ENCODE peak calls at places on chromosomes 12 and 14, in nine cellular contexts. One of them, this sample, is unnamed.

GRCh38 chr12:67415473-67415872 is 146.3 kb downstream of the CAND1 start:
- DNase-seq in heart left ventricle: no peak
- DNase-seq in transverse colon: no peak
- DNase-seq in psoas muscle: no peak
- DNase-seq in GM23338: peak; percentile 77
- DNase-seq in testis: peak; percentile 55
- DNase-seq in fibroblast of lung: peak; percentile 37
- DNase-seq in pancreas: no peak
- DNase-seq in kidney: no peak
- DNase-seq in this sample: no peak

GRCh38 chr12:48925218-48925871 is at the start of gene FKBP11:
- DNase-seq in heart left ventricle: peak; percentile 69
- DNase-seq in transverse colon: peak; percentile 78
- DNase-seq in psoas muscle: peak; percentile 63
- DNase-seq in GM23338: peak; percentile 91
- DNase-seq in testis: peak; percentile 50
- DNase-seq in fibroblast of lung: peak; percentile 58
- DNase-seq in pancreas: peak; percentile 71
- DNase-seq in kidney: peak; percentile 91
- DNase-seq in this sample: peak; percentile 34

GRCh38 chr12:76346798-76347420 is 1.3 kb downstream of the BBS10 start:
- DNase-seq in heart left ventricle: peak; percentile 25
- DNase-seq in transverse colon: no peak
- DNase-seq in psoas muscle: no peak
- DNase-seq in GM23338: no peak
- DNase-seq in testis: peak; percentile 65
- DNase-seq in fibroblast of lung: peak; percentile 70
- DNase-seq in pancreas: no peak
- DNase-seq in kidney: no peak
- DNase-seq in this sample: no peak

GRCh38 chr14:85301506-85301905 is 228.4 kb upstream of the FLRT2 start:
- DNase-seq in heart left ventricle: no peak
- DNase-seq in transverse colon: no peak
- DNase-seq in psoas muscle: no peak
- DNase-seq in GM23338: no peak
- DNase-seq in testis: no peak
- DNase-seq in fibroblast of lung: no peak
- DNase-seq in pancreas: no peak
- DNase-seq in kidney: no peak
- DNase-seq in this sample: no peak

GRCh38 chr12:124315316-124315924 is 20.5 kb downstream of the RFLNA start:
- DNase-seq in heart left ventricle: no peak
- DNase-seq in transverse colon: no peak
- DNase-seq in psoas muscle: no peak
- DNase-seq in GM23338: no peak
- DNase-seq in testis: no peak
- DNase-seq in fibroblast of lung: no peak
- DNase-seq in pancreas: no peak
- DNase-seq in kidney: no peak
- DNase-seq in this sample: no peak

GRCh38 chr12:10358131-10358530 is 31.7 kb downstream of the KLRK1 start:
- DNase-seq in heart left ventricle: no peak
- DNase-seq in transverse colon: no peak
- DNase-seq in psoas muscle: no peak
- DNase-seq in GM23338: no peak
- DNase-seq in testis: no peak
- DNase-seq in fibroblast of lung: no peak
- DNase-seq in pancreas: no peak
- DNase-seq in kidney: no peak
- DNase-seq in this sample: no peak

GRCh38 chr12:126093911-126094310 is 1028.7 kb downstream of the AACS start:
- DNase-seq in heart left ventricle: no peak
- DNase-seq in transverse colon: no peak
- DNase-seq in psoas muscle: no peak
- DNase-seq in GM23338: peak; percentile 54
- DNase-seq in testis: peak; percentile 62
- DNase-seq in fibroblast of lung: peak; percentile 46
- DNase-seq in pancreas: peak; percentile 14
- DNase-seq in kidney: no peak
- DNase-seq in this sample: no peak

GRCh38 chr12:25716842-25717241 is 163.8 kb upstream of the LMNTD1 start:
- DNase-seq in heart left ventricle: no peak
- DNase-seq in transverse colon: no peak
- DNase-seq in psoas muscle: no peak
- DNase-seq in GM23338: no peak
- DNase-seq in testis: no peak
- DNase-seq in fibroblast of lung: no peak
- DNase-seq in pancreas: no peak
- DNase-seq in kidney: no peak
- DNase-seq in this sample: no peak

DNA sequence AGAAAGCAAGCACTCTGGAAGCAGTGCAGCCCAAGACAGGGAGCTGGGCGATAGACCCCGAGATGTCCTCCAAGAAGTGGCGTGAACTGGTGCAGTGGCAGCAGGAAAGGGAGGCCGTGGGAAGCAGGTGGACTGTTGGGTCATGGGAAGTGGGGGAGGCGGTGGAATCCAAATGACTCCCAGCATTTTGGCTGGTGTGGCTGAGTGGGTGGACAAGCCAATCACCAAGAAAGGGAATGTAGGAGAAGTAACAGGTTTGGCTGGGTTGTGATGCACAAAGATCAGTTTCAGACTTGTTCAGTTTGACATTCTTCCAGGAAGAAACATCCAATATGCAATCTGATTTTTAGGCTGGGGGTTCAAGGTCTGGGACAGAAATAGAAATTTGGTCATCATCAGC is 46.0 kb upstream of the KTN1 start:
- DNase-seq in heart left ventricle: no peak
- DNase-seq in transverse colon: no peak
- DNase-seq in psoas muscle: no peak
- DNase-seq in GM23338: no peak
- DNase-seq in testis: no peak
- DNase-seq in fibroblast of lung: peak; percentile 40
- DNase-seq in pancreas: no peak
- DNase-seq in kidney: no peak
- DNase-seq in this sample: no peak
- TF ChIP-seq CTCF in heart left ventricle: no peak
- TF ChIP-seq CTCF in transverse colon: no peak
- TF ChIP-seq CTCF in psoas muscle: no peak
- TF ChIP-seq CTCF in GM23338: no peak
- TF ChIP-seq CTCF in testis: no peak
- TF ChIP-seq CTCF in fibroblast of lung: no peak
- TF ChIP-seq CTCF in pancreas: no peak
- TF ChIP-seq CTCF in kidney: no peak
- TF ChIP-seq CTCF in this sample: no peak

GRCh38 chr12:110451263-110451662 is 1.1 kb upstream of the ARPC3 start:
- DNase-seq in heart left ventricle: no peak
- DNase-seq in transverse colon: no peak
- DNase-seq in psoas muscle: no peak
- DNase-seq in GM23338: no peak
- DNase-seq in testis: no peak
- DNase-seq in fibroblast of lung: no peak
- DNase-seq in pancreas: no peak
- DNase-seq in kidney: no peak
- DNase-seq in this sample: no peak
- H3K4me1 ChIP-seq in heart left ventricle: peaks cover 49% of the 10 kb centered on the region
- H3K4me1 ChIP-seq in transverse colon: peaks cover 17% of the 10 kb centered on the region
- H3K4me1 ChIP-seq in psoas muscle: peaks cover 15% of the 10 kb centered on the region
- H3K4me1 ChIP-seq in GM23338: no peaks in the 10 kb centered on the region
- H3K4me1 ChIP-seq in testis: peaks cover 5% of the 10 kb centered on the region
- H3K4me1 ChIP-seq in fibroblast of lung: no peaks in the 10 kb centered on the region
- H3K4me1 ChIP-seq in pancreas: no peaks in the 10 kb centered on the region
- H3K4me1 ChIP-seq in kidney: peaks cover 2% of the 10 kb centered on the region
- H3K4me1 ChIP-seq in this sample: peaks cover 5% of the 10 kb centered on the region

GRCh38 chr12:59370933-59371332 is 224.9 kb upstream of the SLC16A7 start:
- DNase-seq in heart left ventricle: no peak
- DNase-seq in transverse colon: no peak
- DNase-seq in psoas muscle: no peak
- DNase-seq in GM23338: no peak
- DNase-seq in testis: no peak
- DNase-seq in fibroblast of lung: no peak
- DNase-seq in pancreas: no peak
- DNase-seq in kidney: no peak
- DNase-seq in this sample: no peak

GRCh38 chr12:59374783-59375182 is 221.0 kb upstream of the SLC16A7 start:
- DNase-seq in heart left ventricle: no peak
- DNase-seq in transverse colon: no peak
- DNase-seq in psoas muscle: no peak
- DNase-seq in GM23338: no peak
- DNase-seq in testis: no peak
- DNase-seq in fibroblast of lung: no peak
- DNase-seq in pancreas: no peak
- DNase-seq in kidney: no peak
- DNase-seq in this sample: no peak

GRCh38 chr12:59375633-59376032 is 220.2 kb upstream of the SLC16A7 start:
- DNase-seq in heart left ventricle: no peak
- DNase-seq in transverse colon: no peak
- DNase-seq in psoas muscle: no peak
- DNase-seq in GM23338: no peak
- DNase-seq in testis: no peak
- DNase-seq in fibroblast of lung: no peak
- DNase-seq in pancreas: no peak
- DNase-seq in kidney: no peak
- DNase-seq in this sample: no peak

DNA sequence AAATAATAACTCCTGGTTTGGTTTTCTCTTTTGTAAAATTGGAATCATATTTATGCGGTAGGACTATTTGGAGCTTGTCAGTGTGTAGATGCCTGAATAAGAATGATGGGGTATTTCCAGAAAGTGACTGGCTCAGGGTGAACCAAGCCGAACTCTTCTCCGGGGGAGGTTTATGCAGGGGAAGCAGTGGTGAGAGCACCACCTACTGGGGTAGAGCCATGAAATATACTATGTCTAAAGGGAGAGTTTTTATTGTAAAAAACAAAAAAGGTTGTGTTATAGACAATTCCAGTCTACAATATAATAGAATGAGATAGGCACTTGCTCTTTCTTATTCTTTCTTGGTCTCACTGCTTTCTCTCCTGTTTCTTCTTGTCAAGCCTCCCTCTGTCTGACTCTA is 222.9 kb upstream of the SLC16A7 start:
- DNase-seq in heart left ventricle: no peak
- DNase-seq in transverse colon: no peak
- DNase-seq in psoas muscle: no peak
- DNase-seq in GM23338: peak; percentile 79
- DNase-seq in testis: peak; percentile 33
- DNase-seq in fibroblast of lung: peak; percentile 17
- DNase-seq in pancreas: no peak
- DNase-seq in kidney: no peak
- DNase-seq in this sample: no peak
- TF ChIP-seq CTCF in heart left ventricle: no peak
- TF ChIP-seq CTCF in transverse colon: peak; percentile 11
- TF ChIP-seq CTCF in psoas muscle: no peak
- TF ChIP-seq CTCF in GM23338: peak; percentile 70
- TF ChIP-seq CTCF in testis: no peak
- TF ChIP-seq CTCF in fibroblast of lung: peak; percentile 62
- TF ChIP-seq CTCF in pancreas: no peak
- TF ChIP-seq CTCF in kidney: no peak
- TF ChIP-seq CTCF in this sample: no peak

DNA sequence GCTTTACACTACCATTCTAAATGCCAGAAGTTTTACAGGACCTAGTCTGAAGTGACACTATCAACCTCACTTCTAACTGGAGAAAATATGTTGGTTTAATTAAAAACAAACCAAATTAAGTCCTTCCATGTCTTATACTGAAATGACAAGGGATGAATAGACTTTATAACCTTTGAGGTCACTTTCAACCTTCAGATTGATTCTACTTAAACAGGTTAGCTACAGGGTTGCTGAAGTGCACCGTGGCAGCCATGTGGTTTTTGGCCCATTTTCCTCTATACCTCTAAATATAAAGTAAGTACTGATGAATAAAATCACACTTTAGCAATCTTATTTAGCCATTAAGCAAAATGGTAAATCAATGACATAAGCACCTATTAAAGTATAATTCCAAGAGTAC is 3.9 kb downstream of the SLC38A2 start:
- DNase-seq in heart left ventricle: no peak
- DNase-seq in transverse colon: no peak
- DNase-seq in psoas muscle: no peak
- DNase-seq in GM23338: no peak
- DNase-seq in testis: no peak
- DNase-seq in fibroblast of lung: no peak
- DNase-seq in pancreas: no peak
- DNase-seq in kidney: no peak
- DNase-seq in this sample: no peak
- H3K4me1 ChIP-seq in heart left ventricle: peaks cover 75% of the 10 kb centered on the region
- H3K4me1 ChIP-seq in transverse colon: peaks cover 62% of the 10 kb centered on the region
- H3K4me1 ChIP-seq in psoas muscle: peaks cover 71% of the 10 kb centered on the region
- H3K4me1 ChIP-seq in GM23338: peaks cover 24% of the 10 kb centered on the region
- H3K4me1 ChIP-seq in testis: peaks cover 41% of the 10 kb centered on the region
- H3K4me1 ChIP-seq in fibroblast of lung: peaks cover 8% of the 10 kb centered on the region
- H3K4me1 ChIP-seq in pancreas: peaks cover 33% of the 10 kb centered on the region
- H3K4me1 ChIP-seq in kidney: peaks cover 28% of the 10 kb centered on the region
- H3K4me1 ChIP-seq in this sample: peaks cover 16% of the 10 kb centered on the region

DNA sequence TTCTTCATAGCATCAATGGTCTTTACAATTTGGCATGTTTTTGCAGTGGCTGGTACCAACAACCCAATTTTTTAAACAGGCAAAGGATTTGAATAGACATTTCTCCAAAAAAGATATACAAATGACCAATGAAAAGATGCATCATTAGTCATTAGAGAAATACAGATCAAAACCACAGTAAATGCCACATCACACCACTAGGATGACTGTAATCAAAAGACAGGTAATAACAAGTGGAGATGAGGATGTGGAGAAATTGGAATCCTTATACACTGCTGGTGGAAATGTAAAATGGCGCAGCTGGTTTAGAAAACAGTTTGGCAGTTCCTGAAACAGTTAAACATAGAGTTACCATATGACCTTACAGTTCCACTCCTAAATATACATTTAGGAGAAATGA is 55.4 kb downstream of the TGFB3 start:
- DNase-seq in heart left ventricle: no peak
- DNase-seq in transverse colon: no peak
- DNase-seq in psoas muscle: no peak
- DNase-seq in GM23338: no peak
- DNase-seq in testis: no peak
- DNase-seq in fibroblast of lung: no peak
- DNase-seq in pancreas: no peak
- DNase-seq in kidney: no peak
- DNase-seq in this sample: no peak
- TF ChIP-seq CTCF in heart left ventricle: no peak
- TF ChIP-seq CTCF in transverse colon: no peak
- TF ChIP-seq CTCF in psoas muscle: no peak
- TF ChIP-seq CTCF in GM23338: peak; percentile 23
- TF ChIP-seq CTCF in testis: peak; percentile 17
- TF ChIP-seq CTCF in fibroblast of lung: no peak
- TF ChIP-seq CTCF in pancreas: no peak
- TF ChIP-seq CTCF in kidney: no peak
- TF ChIP-seq CTCF in this sample: no peak

DNA sequence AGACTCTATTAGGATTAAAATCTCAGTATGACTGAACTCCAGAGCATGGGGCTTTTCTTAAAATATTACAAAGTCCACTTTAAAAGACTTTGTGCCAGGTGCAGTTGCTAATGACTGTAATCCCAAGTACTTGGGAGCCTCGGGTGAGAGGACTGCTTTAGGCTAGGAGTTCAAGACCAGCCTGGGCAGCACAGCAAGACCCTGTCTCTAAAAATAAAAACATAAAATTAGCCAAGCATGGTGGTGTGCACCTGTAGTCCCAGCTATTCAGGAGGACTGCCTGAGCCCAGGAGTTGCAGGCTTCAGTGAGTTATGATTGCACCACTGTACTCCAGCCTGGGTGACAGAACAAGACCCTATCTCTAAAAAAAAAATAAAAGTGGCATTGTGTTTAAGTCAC is 33.2 kb downstream of the ATF7 start:
- DNase-seq in heart left ventricle: no peak
- DNase-seq in transverse colon: no peak
- DNase-seq in psoas muscle: no peak
- DNase-seq in GM23338: no peak
- DNase-seq in testis: no peak
- DNase-seq in fibroblast of lung: no peak
- DNase-seq in pancreas: no peak
- DNase-seq in kidney: no peak
- DNase-seq in this sample: no peak
- H3K4me1 ChIP-seq in heart left ventricle: peaks cover 85% of the 10 kb centered on the region
- H3K4me1 ChIP-seq in transverse colon: peaks cover 48% of the 10 kb centered on the region
- H3K4me1 ChIP-seq in psoas muscle: peaks cover 39% of the 10 kb centered on the region
- H3K4me1 ChIP-seq in GM23338: peaks cover 7% of the 10 kb centered on the region
- H3K4me1 ChIP-seq in testis: peaks cover 60% of the 10 kb centered on the region
- H3K4me1 ChIP-seq in fibroblast of lung: peaks cover 2% of the 10 kb centered on the region
- H3K4me1 ChIP-seq in pancreas: no peaks in the 10 kb centered on the region
- H3K4me1 ChIP-seq in kidney: peaks cover 12% of the 10 kb centered on the region
- H3K4me1 ChIP-seq in this sample: peaks cover 10% of the 10 kb centered on the region

This sample was measured in uterus.